ENCODE peak calls at places on chromosomes 11 and 22, in ten cellular contexts. R is LoVo; T is SK-N-SH; B is T-helper 9 cell; F is NCI-H2171; U is AG08396; J is NCI-H345; N is ELR; K is stimulated activated CD4-positive, alpha-beta T cell treated with anti-CD3 and anti-CD28 coated beads, TNF-alpha, amount 100 ng/mL, for 24 hours; H is naive thymus-derived CD8-positive, alpha-beta T cell. Y is an unnamed sample.

GRCh38 chr11:72243567-72244316 is at the start of gene PHOX2A:
- DNase-seq in J (no peak), U (peak; percentile 15), K (no peak), B (no peak), R (no peak), H (no peak), T (peak; percentile 95), N (no peak), F (no peak), Y (no peak)

GRCh38 chr11:12381875-12382274 is 4.5 kb downstream of the PARVA start:
- DNase-seq in J (peak; percentile 37), N (no peak), H (no peak), T (no peak), R (no peak), B (no peak), K (no peak), F (no peak), U (no peak), Y (no peak)

GRCh38 chr11:128328955-128329551 is 258.3 kb downstream of the ETS1 start:
- DNase-seq in B (no peak), H (peak; percentile 76), T (no peak), N (peak; percentile 40), F (no peak), K (no peak), J (no peak), R (no peak), U (no peak), Y (peak; percentile 22)

GRCh38 chr11:14884667-14885273 is 7.3 kb downstream of the CYP2R1 start:
- DNase-seq in U (no peak), H (no peak), T (no peak), R (no peak), K (no peak), N (no peak), B (no peak), J (no peak), F (no peak), Y (no peak)

GRCh38 chr11:130790689-130791088 is 125.6 kb downstream of the SNX19 start:
- DNase-seq in N (no peak), T (no peak), J (no peak), U (no peak), K (no peak), F (no peak), B (no peak), H (no peak), R (no peak), Y (no peak)

GRCh38 chr11:67489203-67489859 is 6.5 kb downstream of the AIP start:
- DNase-seq in J (no peak), F (no peak), T (no peak), H (no peak), K (no peak), R (no peak), N (no peak), B (no peak), U (no peak), Y (no peak)

GRCh38 chr11:73085189-73085875 is 56.8 kb downstream of the FCHSD2 start:
- DNase-seq in R (no peak), T (no peak), K (no peak), H (no peak), J (no peak), F (no peak), N (peak; percentile 6), B (no peak), U (no peak), Y (no peak)

GRCh38 chr11:10925149-10925926 is 67.5 kb upstream of the ZBED5 start:
- DNase-seq in T (no peak), H (no peak), N (peak; percentile 36), B (no peak), K (no peak), J (no peak), U (no peak), R (no peak), F (peak; percentile 87), Y (no peak)

GRCh38 chr11:108223449-108224149 is 732 bp downstream of the ATM start:
- DNase-seq in F (no peak), T (no peak), R (no peak), N (peak; percentile 44), K (no peak), U (no peak), J (no peak), H (no peak), B (no peak), Y (no peak)

GRCh38 chr11:59756845-59757244 is 1.7 kb downstream of the STX3 start:
- DNase-seq in F (no peak), K (no peak), R (peak; percentile 72), B (no peak), H (no peak), N (peak; percentile 71), U (no peak), J (no peak), T (no peak), Y (no peak)

GRCh38 chr11:74397531-74398243 is 546 bp downstream of the PGM2L1 start:
- DNase-seq in B (peak; percentile 24), K (no peak), J (peak; percentile 62), H (no peak), R (peak; percentile 66), T (peak; percentile 69), U (peak; percentile 32), F (peak; percentile 11), N (peak; percentile 51), Y (peak; percentile 27)

GRCh38 chr22:35868938-35869337 is 151.3 kb downstream of the APOL5 start:
- DNase-seq in B (no peak), R (peak; percentile 7), U (no peak), T (no peak), F (no peak), H (no peak), J (no peak), K (no peak), N (peak; percentile 17), Y (no peak)

GRCh38 chr22:43388420-43388851 is 23.4 kb upstream of the MPPED1 start:
- DNase-seq in R (peak; percentile 52), H (peak; percentile 84), K (peak; percentile 50), N (peak; percentile 64), T (peak; percentile 81), B (peak; percentile 68), J (peak; percentile 67), F (peak; percentile 70), U (peak; percentile 86), Y (peak; percentile 59)

GRCh38 chr22:25049770-25050169 is 97.3 kb downstream of the KIAA1671 start:
- DNase-seq in H (no peak), T (no peak), J (no peak), B (no peak), N (no peak), K (no peak), F (no peak), U (no peak), R (no peak), Y (no peak)

GRCh38 chr11:71977743-71978418 is 20.8 kb upstream of the IL18BP start:
- DNase-seq in T (peak; percentile 49), J (peak; percentile 20), R (peak; percentile 41), K (peak; percentile 13), B (peak; percentile 32), F (no peak), H (peak; percentile 69), N (peak; percentile 65), U (peak; percentile 59), Y (no peak)

GRCh38 chr11:2721163-2721935 is 21.6 kb upstream of the KCNQ1OT1 start:
- DNase-seq in U (no peak), T (no peak), J (no peak), N (no peak), F (no peak), H (no peak), R (no peak), B (no peak), K (no peak), Y (no peak)

GRCh38 chr22:18078329-18079041 is 695 bp downstream of the PEX26 start:
- DNase-seq in F (no peak), H (no peak), B (peak; percentile 17), J (peak; percentile 9), T (peak; percentile 63), K (no peak), R (peak; percentile 52), N (peak; percentile 70), U (peak; percentile 51), Y (peak; percentile 51)

GRCh38 chr11:72244317-72245231 is 598 bp upstream of the PHOX2A start:
- DNase-seq in U (peak; percentile 27), H (no peak), N (no peak), R (no peak), J (no peak), F (no peak), T (peak; percentile 92), B (no peak), K (no peak), Y (no peak)

GRCh38 chr11:68862426-68862825 is 20.7 kb upstream of the CPT1A start:
- DNase-seq in J (no peak), F (no peak), R (no peak), N (no peak), H (no peak), K (no peak), U (no peak), T (no peak), B (no peak), Y (no peak)

GRCh38 chr11:113314389-113315301 is at the start of gene TTC12:
- DNase-seq in T (peak; percentile 97), F (peak; percentile 92), R (peak; percentile 92), B (peak; percentile 87), N (peak; percentile 93), K (peak; percentile 86), J (peak; percentile 88), H (peak; percentile 95), U (peak; percentile 95), Y (peak; percentile 87)

GRCh38 chr22:35677460-35678187 is 29.4 kb downstream of the APOL6 start:
- DNase-seq in K (no peak), N (no peak), R (no peak), U (no peak), T (no peak), H (no peak), B (no peak), F (no peak), J (no peak), Y (no peak)

GRCh38 chr11:114295676-114296081 is 520 bp upstream of the NNMT start:
- DNase-seq in U (no peak), R (no peak), N (no peak), F (no peak), B (no peak), J (no peak), T (no peak), K (no peak), H (no peak), Y (no peak)

GRCh38 chr11:18754308-18754707 is 28.3 kb upstream of the IGSF22 start:
- DNase-seq in R (no peak), T (no peak), N (peak; percentile 53), J (no peak), H (peak; percentile 21), F (no peak), K (no peak), B (no peak), U (no peak), Y (no peak)

GRCh38 chr11:1669546-1670218 is 27.3 kb upstream of the KRTAP5-6 start:
- DNase-seq in B (no peak), J (no peak), K (no peak), R (no peak), T (peak; percentile 27), U (no peak), F (no peak), N (no peak), H (no peak), Y (no peak)

GRCh38 chr22:41563051-41563711 is 2.4 kb downstream of the CSDC2 start:
- DNase-seq in F (peak; percentile 21), H (no peak), B (no peak), N (peak; percentile 89), J (no peak), R (peak; percentile 54), U (peak; percentile 62), T (no peak), K (no peak), Y (no peak)

GRCh38 chr22:41262250-41262765 is 21.6 kb upstream of the CHADL start:
- DNase-seq in N (no peak), H (no peak), J (no peak), K (no peak), U (no peak), F (no peak), B (no peak), T (no peak), R (no peak), Y (no peak)

GRCh38 chr11:94731921-94732601 is 36.1 kb upstream of the AMOTL1 start:
- DNase-seq in H (no peak), F (no peak), B (no peak), U (peak; percentile 47), T (peak; percentile 49), J (peak; percentile 38), R (no peak), K (no peak), N (peak; percentile 97), Y (no peak)